ENCODE peak calls at places on chromosomes 6 and 20, in ten cellular contexts. P, N, W, U, A, C, E, L, Y and H are unnamed samples.

GRCh38 chr20:23156170-23156841 is 70.2 kb upstream of the CD93 start:
- DNase-seq in P (peak; percentile 84), N (peak; percentile 80), W (peak; percentile 77), U (no peak), A (no peak), C (peak; percentile 89), E (peak; percentile 78), L (peak; percentile 64), Y (no peak), H (peak; percentile 79)

GRCh38 chr6:3424185-3424927 is 32.5 kb downstream of the SLC22A23 start:
- DNase-seq in P (no peak), N (no peak), W (no peak), U (no peak), A (no peak), C (no peak), E (no peak), L (no peak), Y (no peak), H (no peak)

GRCh38 chr20:13349240-13349604 is 128.1 kb downstream of the ISM1 start:
- DNase-seq in P (no peak), N (no peak), W (no peak), U (no peak), A (no peak), C (peak; percentile 49), E (no peak), L (peak; percentile 30), Y (no peak), H (no peak)

GRCh38 chr6:106080106-106081095 is 5.7 kb upstream of the PRDM1 start:
- DNase-seq in P (no peak), N (no peak), W (no peak), U (no peak), A (no peak), C (no peak), E (no peak), L (no peak), Y (no peak), H (no peak)

GRCh38 chr20:4671015-4671414 is 50.7 kb upstream of the PRND start:
- DNase-seq in P (no peak), N (no peak), W (no peak), U (no peak), A (no peak), C (no peak), E (no peak), L (no peak), Y (no peak), H (no peak)

GRCh38 chr6:19472850-19473249 is 364.3 kb upstream of the ID4 start:
- DNase-seq in P (no peak), N (no peak), W (peak; percentile 17), U (no peak), A (no peak), C (no peak), E (no peak), L (peak; percentile 18), Y (no peak), H (no peak)

GRCh38 chr6:122389704-122390103 is 9.7 kb upstream of the HSF2 start:
- DNase-seq in P (no peak), N (no peak), W (peak; percentile 8), U (no peak), A (no peak), C (no peak), E (no peak), L (no peak), Y (no peak), H (no peak)

GRCh38 chr6:158914923-158915322 is 85.1 kb downstream of the RSPH3 start:
- DNase-seq in P (no peak), N (no peak), W (no peak), U (no peak), A (no peak), C (no peak), E (no peak), L (no peak), Y (no peak), H (no peak)

GRCh38 chr6:2054516-2055067 is 190.8 kb downstream of the GMDS start:
- DNase-seq in P (no peak), N (no peak), W (no peak), U (no peak), A (no peak), C (peak; percentile 32), E (no peak), L (no peak), Y (no peak), H (no peak)

GRCh38 chr20:2398453-2398852 is 17.8 kb downstream of the TGM6 start:
- DNase-seq in P (no peak), N (no peak), W (no peak), U (no peak), A (no peak), C (no peak), E (no peak), L (no peak), Y (no peak), H (no peak)

GRCh38 chr6:132456700-132457143 is 55.4 kb upstream of the MOXD1 start:
- DNase-seq in P (no peak), N (peak; percentile 38), W (no peak), U (no peak), A (no peak), C (peak; percentile 68), E (peak; percentile 54), L (no peak), Y (peak; percentile 7), H (no peak)

GRCh38 chr20:59007758-59008511 is 881 bp upstream of the CTSZ start:
- DNase-seq in P (no peak), N (peak; percentile 81), W (no peak), U (peak; percentile 42), A (no peak), C (no peak), E (no peak), L (no peak), Y (no peak), H (no peak)

GRCh38 chr20:41058007-41058673 is 29.5 kb downstream of the TOP1 start:
- DNase-seq in P (peak; percentile 90), N (peak; percentile 45), W (peak; percentile 91), U (no peak), A (no peak), C (peak; percentile 91), E (peak; percentile 83), L (peak; percentile 75), Y (peak; percentile 47), H (peak; percentile 79)

GRCh38 chr20:42093041-42093440 is 474.9 kb upstream of the CHD6 start:
- DNase-seq in P (no peak), N (no peak), W (no peak), U (no peak), A (no peak), C (no peak), E (no peak), L (no peak), Y (no peak), H (no peak)

GRCh38 chr6:127690092-127690491 is 113.1 kb downstream of the C6orf58 start:
- DNase-seq in P (peak; percentile 18), N (no peak), W (peak; percentile 52), U (no peak), A (no peak), C (peak; percentile 60), E (peak; percentile 16), L (peak; percentile 69), Y (peak; percentile 12), H (peak; percentile 47)
- TF ChIP-seq CTCF in P (peak; percentile 76), N (no peak), W (peak; percentile 74), U (peak; percentile 38), A (no peak), C (peak; percentile 69), E (peak; percentile 69), L (peak; percentile 78), Y (peak; percentile 59), H (peak; percentile 77)

DNA sequence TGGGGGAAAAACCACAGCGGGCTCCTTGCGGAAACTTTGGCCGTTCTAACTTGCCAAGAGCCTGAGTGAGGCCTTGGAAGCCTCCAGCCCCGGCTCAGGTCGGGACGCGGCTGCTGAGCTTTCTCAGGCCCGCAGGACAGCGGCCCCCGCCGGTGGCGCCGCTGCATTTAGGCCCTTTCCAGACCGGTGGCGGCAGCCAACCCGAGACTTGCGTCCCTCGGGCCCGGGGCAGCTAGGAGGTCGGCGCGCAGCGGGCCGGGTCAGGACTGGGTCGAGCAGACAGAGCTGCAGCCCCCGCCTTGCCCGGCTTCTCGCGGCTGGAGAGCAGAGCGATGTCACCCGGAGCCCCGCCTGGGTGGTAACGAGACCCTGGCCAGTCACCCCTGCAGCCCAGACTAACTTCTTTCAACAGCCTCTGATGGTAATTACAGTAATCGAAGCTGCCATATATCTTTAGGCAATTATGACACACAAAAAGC is 2.7 kb downstream of the NR2E1 start:
- DNase-seq in P (peak; percentile 38), N (no peak), W (peak; percentile 17), U (no peak), A (no peak), C (peak; percentile 49), E (peak; percentile 8), L (peak; percentile 39), Y (peak; percentile 66), H (peak; percentile 43)
- H3K4me3 ChIP-seq in P (no peak overlapping the region), N (peak overlapping the region; percentile 15), W (no peak overlapping the region), U (no peak overlapping the region), A (peak overlapping the region; percentile 38), C (no peak overlapping the region), E (no peak overlapping the region), L (no peak overlapping the region), Y (no peak overlapping the region), H (no peak overlapping the region)

DNA sequence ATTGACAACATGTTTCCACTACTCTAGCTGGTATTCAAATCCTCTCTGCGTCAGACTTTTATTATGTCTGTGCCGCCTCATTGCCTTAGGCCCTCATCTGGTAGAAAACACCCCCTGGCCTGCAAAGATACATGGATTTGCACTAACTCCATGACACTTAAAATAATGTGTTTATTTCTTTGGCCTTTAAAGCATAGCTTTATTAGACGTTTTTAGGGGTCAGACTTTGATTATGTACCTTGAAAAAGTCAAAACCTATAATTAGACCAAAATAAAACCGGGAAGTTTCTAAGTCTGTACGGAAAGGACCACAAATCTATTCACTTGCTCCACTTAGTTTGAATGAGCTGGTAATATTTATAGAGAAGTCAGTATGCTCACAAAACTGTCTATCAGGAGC is 357.9 kb upstream of the NOX3 start:
- DNase-seq in P (no peak), N (no peak), W (no peak), U (no peak), A (no peak), C (no peak), E (no peak), L (no peak), Y (no peak), H (no peak)
- TF ChIP-seq CTCF in P (no peak), N (no peak), W (no peak), U (no peak), A (no peak), C (no peak), E (no peak), L (no peak), Y (no peak), H (no peak)

GRCh38 chr20:60209048-60209447 is 250.8 kb downstream of the CDH26 start:
- DNase-seq in P (no peak), N (no peak), W (no peak), U (no peak), A (no peak), C (no peak), E (no peak), L (no peak), Y (no peak), H (no peak)
- H3K4me3 ChIP-seq in P (no peak overlapping the region), N (no peak overlapping the region), W (no peak overlapping the region), U (no peak overlapping the region), A (no peak overlapping the region), C (no peak overlapping the region), E (no peak overlapping the region), L (no peak overlapping the region), Y (no peak overlapping the region), H (no peak overlapping the region)